ENCODE peak calls at places on chromosomes 2 and 18, in four cellular contexts. Q is OCI-LY7, V is AG10803, G is neural progenitor cell. I is an unnamed sample.

GRCh38 chr2:169782513-169782912 is 16.2 kb upstream of the SSB start:
- DNase-seq in Q (no peak), V (no peak), G (peak; percentile 8), I (no peak)

GRCh38 chr2:143524001-143524608 is 394.9 kb downstream of the ARHGAP15 start:
- DNase-seq in V (peak; percentile 84), Q (no peak), G (no peak), I (no peak)

GRCh38 chr18:24990548-24991219 is 361.3 kb downstream of the ZNF521 start:
- DNase-seq in Q (no peak), G (no peak), V (no peak), I (no peak)

GRCh38 chr2:101538076-101538475 is 63.2 kb upstream of the RFX8 start:
- DNase-seq in V (no peak), G (no peak), Q (no peak), I (no peak)

GRCh38 chr2:70115646-70116442 is 28.6 kb downstream of the PCBP1 start:
- DNase-seq in G (no peak), V (no peak), Q (no peak), I (no peak)

GRCh38 chr18:67634631-67635338 is 118.3 kb upstream of the DSEL start:
- DNase-seq in V (no peak), G (no peak), Q (no peak), I (no peak)

GRCh38 chr2:238945433-238946150 is 97.7 kb downstream of the TWIST2 start:
- DNase-seq in G (peak; percentile 72), Q (no peak), V (peak; percentile 68), I (no peak)

GRCh38 chr18:11808001-11808855 is 43.0 kb upstream of the CHMP1B start:
- DNase-seq in V (peak; percentile 47), G (peak; percentile 55), Q (no peak), I (no peak)

GRCh38 chr18:11877497-11877896 is 26.3 kb downstream of the CHMP1B start:
- DNase-seq in V (no peak), G (no peak), Q (no peak), I (no peak)

GRCh38 chr2:166406374-166406773 is 30.6 kb upstream of the SCN9A start:
- DNase-seq in G (no peak), Q (no peak), V (no peak), I (no peak)

GRCh38 chr2:204545861-204546773 is 842 bp downstream of the PARD3B start:
- DNase-seq in V (no peak), Q (no peak), G (no peak), I (no peak)

GRCh38 chr2:197137826-197138480 is 172.6 kb downstream of the ANKRD44 start:
- DNase-seq in G (no peak), V (peak; percentile 6), Q (no peak), I (no peak)

GRCh38 chr2:128548461-128548891 is 229.8 kb upstream of the HS6ST1 start:
- DNase-seq in V (no peak), Q (no peak), G (no peak), I (no peak)

GRCh38 chr2:96116879-96117533 is 635 bp upstream of the ADRA2B start:
- DNase-seq in V (no peak), Q (peak; percentile 70), G (peak; percentile 88), I (no peak)

GRCh38 chr18:47929681-47930085 is 776 bp downstream of the SMAD2 start:
- DNase-seq in G (no peak), V (peak; percentile 39), Q (no peak), I (no peak)

GRCh38 chr2:46985512-46985911 is 69.9 kb upstream of the MCFD2 start:
- DNase-seq in G (no peak), V (peak; percentile 55), Q (no peak), I (no peak)

GRCh38 chr2:113105047-113105446 is 22.4 kb upstream of the IL1RN start:
- DNase-seq in V (peak; percentile 27), G (no peak), Q (no peak), I (no peak)

GRCh38 chr2:85975581-85975980 is 86.8 kb upstream of the ST3GAL5 start:
- DNase-seq in G (no peak), Q (no peak), V (no peak), I (no peak)

GRCh38 chr2:33835926-33836325 is 236.8 kb upstream of the FAM98A start:
- DNase-seq in V (no peak), G (no peak), Q (no peak), I (no peak)

GRCh38 chr2:133968446-133968845 is 285.4 kb upstream of the MGAT5 start:
- DNase-seq in Q (no peak), V (no peak), G (no peak), I (no peak)

GRCh38 chr2:17644997-17645715 is 104.7 kb downstream of the VSNL1 start:
- DNase-seq in V (peak; percentile 22), Q (no peak), G (no peak), I (no peak)

DNA sequence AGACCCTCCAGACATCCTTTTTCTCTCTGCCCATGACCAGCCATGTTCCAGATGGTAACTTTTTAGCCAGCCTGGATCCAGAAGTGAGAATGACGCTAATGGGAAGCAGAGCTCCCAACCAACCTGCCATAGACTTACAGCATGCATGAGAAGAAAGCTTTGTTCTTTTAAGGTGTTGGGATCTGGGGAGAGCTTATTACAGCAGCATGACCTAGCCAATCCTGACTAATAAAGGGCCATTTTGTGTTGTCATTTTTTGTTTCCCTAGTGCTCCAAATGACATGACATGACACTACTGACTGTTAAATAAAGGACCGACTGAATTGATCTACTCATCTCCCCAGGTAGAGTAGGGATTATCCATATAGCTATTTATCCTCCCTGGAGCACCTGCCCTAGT is 5.2 kb upstream of the PRKCE start:
- DNase-seq in G (no peak), Q (no peak), V (no peak), I (no peak)
- TF ChIP-seq CTCF in G (no peak), Q (no peak), V (no peak), I (no peak)

GRCh38 chr18:37566479-37567060 is 972 bp upstream of the CELF4 start:
- DNase-seq in Q (no peak), V (no peak), G (peak; percentile 36), I (no peak)

GRCh38 chr18:37564796-37565137 is 831 bp downstream of the CELF4 start:
- DNase-seq in G (peak; percentile 93), V (peak; percentile 20), Q (no peak), I (no peak)

GRCh38 chr18:37565985-37566478 is 434 bp upstream of the CELF4 start:
- DNase-seq in G (peak; percentile 86), V (peak; percentile 41), Q (no peak), I (no peak)

GRCh38 chr18:37563810-37564511 is 1.6 kb downstream of the CELF4 start:
- DNase-seq in V (no peak), Q (no peak), G (no peak), I (no peak)

GRCh38 chr18:37565138-37565984 is at the start of gene CELF4:
- DNase-seq in G (peak; percentile 51), Q (no peak), V (no peak), I (no peak)
- H3K4me3 ChIP-seq in G (peak within 1 kb of the TSS; percentile 81), Q (no peak within 1 kb of the TSS), V (peak within 1 kb of the TSS; percentile 61), I (peak within 1 kb of the TSS; percentile 53)

DNA sequence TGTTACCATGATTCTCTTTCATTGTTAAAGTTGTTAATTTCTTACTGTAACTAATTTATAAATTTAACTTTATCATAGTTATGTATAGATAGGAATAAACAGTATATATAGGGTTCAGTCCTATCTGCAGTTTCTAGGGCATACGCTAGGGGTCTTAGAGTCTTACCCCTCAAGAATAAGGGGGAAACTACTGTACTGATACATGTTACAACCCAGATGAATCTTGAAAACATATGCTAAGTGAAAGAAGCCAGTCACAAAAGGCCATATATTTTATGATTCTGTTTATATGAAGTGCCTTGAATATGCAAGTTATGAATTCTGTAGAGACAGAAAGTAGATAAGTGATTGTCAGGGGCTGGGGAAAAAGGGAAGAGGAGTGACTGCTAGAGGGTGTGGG is 52.4 kb downstream of the RTN4 start:
- DNase-seq in G (no peak), V (no peak), Q (no peak), I (no peak)
- TF ChIP-seq CTCF in G (peak; percentile 30), V (peak; percentile 17), Q (peak; percentile 20), I (no peak)

DNA sequence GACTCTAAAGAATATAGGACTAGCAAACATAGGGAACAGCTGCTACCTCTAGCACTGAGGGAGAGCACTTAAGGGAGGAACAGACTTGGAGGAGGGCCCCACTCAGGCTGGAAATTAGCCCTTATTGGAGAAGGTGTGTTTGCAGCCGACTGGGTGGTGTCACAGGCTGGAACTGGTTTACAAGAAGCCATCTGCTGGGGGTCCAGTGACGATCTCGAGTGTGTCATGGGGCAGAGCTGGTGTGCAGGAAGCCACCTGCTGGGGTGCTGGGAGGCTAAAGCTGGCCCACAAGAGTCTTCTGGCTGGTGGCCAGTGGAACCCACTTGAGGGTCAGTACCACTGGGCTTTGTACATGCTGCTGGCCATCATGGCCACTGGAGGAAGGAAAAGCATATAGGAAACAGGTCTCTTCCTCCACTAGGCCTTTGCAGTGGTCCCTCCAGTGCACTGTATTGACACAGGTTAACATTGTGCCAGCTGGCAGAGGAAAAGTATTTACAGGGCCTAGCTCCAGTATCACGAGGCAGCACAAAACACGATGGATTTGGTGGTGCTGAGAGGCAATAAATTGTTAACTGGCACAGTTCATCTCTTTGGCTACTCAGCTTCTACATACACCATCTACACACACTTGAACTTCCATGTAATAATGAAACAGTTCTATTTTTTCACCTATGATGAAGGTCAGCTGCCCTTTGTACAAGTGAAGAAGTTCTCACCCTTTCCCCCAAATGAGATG is 43.6 kb downstream of the MAP3K20 start:
- DNase-seq in V (peak; percentile 66), Q (no peak), G (no peak), I (no peak)
- H3K4me3 ChIP-seq in V (no peak overlapping the region), Q (no peak overlapping the region), G (no peak overlapping the region), I (no peak overlapping the region)

GRCh38 chr18:54125429-54125828 is 99.0 kb downstream of the MBD2 start:
- DNase-seq in Q (peak; percentile 18), V (no peak), G (no peak), I (no peak)

GRCh38 chr18:54130631-54131030 is 93.8 kb downstream of the MBD2 start:
- DNase-seq in Q (no peak), G (peak; percentile 25), V (no peak), I (no peak)

GRCh38 chr18:54130177-54130576 is 94.3 kb downstream of the MBD2 start:
- DNase-seq in Q (no peak), G (no peak), V (peak; percentile 53), I (no peak)

GRCh38 chr18:54129448-54130134 is 94.9 kb downstream of the MBD2 start:
- DNase-seq in G (no peak), V (peak; percentile 64), Q (peak; percentile 41), I (no peak)

GRCh38 chr18:54127759-54128378 is 96.6 kb downstream of the MBD2 start:
- DNase-seq in G (peak; percentile 78), Q (peak; percentile 55), V (peak; percentile 65), I (no peak)
- TF ChIP-seq CTCF in G (peak; percentile 83), Q (peak; percentile 79), V (peak; percentile 71), I (peak; percentile 47)

I was measured in AG04449.